ENCODE peak calls at places on chromosomes 2 and 18, in five cellular contexts. R, Z, A, K and U are unnamed samples.

GRCh38 chr2:143691136-143691535 is 561.9 kb downstream of the ARHGAP15 start:
- DNase-seq in R (no peak), K (no peak), Z (no peak), A (no peak), U (no peak)

GRCh38 chr18:79315589-79315988 is 80.1 kb upstream of the NFATC1 start:
- DNase-seq in Z (no peak), K (no peak), A (no peak), R (no peak), U (no peak)

GRCh38 chr2:113974727-113975126 is 84.8 kb downstream of the ACTR3 start:
- DNase-seq in A (no peak), Z (no peak), R (no peak), K (peak; percentile 11), U (peak; percentile 21)

GRCh38 chr2:119528036-119528435 is 3.8 kb upstream of the SCTR start:
- DNase-seq in Z (no peak), K (no peak), R (no peak), A (no peak), U (no peak)

GRCh38 chr2:224389317-224389716 is 12.6 kb downstream of the FAM124B start:
- DNase-seq in R (no peak), K (no peak), A (no peak), Z (no peak), U (peak; percentile 60)

GRCh38 chr18:58315739-58316215 is 271.8 kb downstream of the NEDD4L start:
- DNase-seq in Z (no peak), A (no peak), R (no peak), K (peak; percentile 10), U (peak; percentile 11)

GRCh38 chr2:233542507-233542906 is 24.1 kb downstream of the USP40 start:
- DNase-seq in A (no peak), R (peak; percentile 91), K (peak; percentile 93), Z (no peak), U (no peak)

GRCh38 chr2:124281556-124281955 is 256.5 kb downstream of the CNTNAP5 start:
- DNase-seq in A (no peak), K (no peak), Z (no peak), R (peak; percentile 53), U (no peak)

GRCh38 chr18:70376914-70377258 is 88.0 kb downstream of the SOCS6 start:
- DNase-seq in A (no peak), K (no peak), Z (no peak), R (no peak), U (no peak)

GRCh38 chr2:230932556-230933511 is 7.8 kb upstream of the GPR55 start:
- DNase-seq in K (peak; percentile 89), Z (no peak), A (peak; percentile 88), R (peak; percentile 64), U (peak; percentile 25)

GRCh38 chr2:122660786-122661634 is 905.6 kb downstream of the TSN start:
- DNase-seq in K (peak; percentile 3), A (no peak), R (no peak), Z (no peak), U (no peak)

GRCh38 chr18:46700026-46700425 is 43.0 kb upstream of the LOXHD1 start:
- DNase-seq in K (no peak), Z (no peak), A (no peak), R (no peak), U (no peak)

GRCh38 chr2:144516417-144516980 is 3.4 kb downstream of the ZEB2 start:
- DNase-seq in A (peak; percentile 71), Z (no peak), K (no peak), R (no peak), U (peak; percentile 66)

GRCh38 chr2:60058781-60059180 is 494.7 kb downstream of the BCL11A start:
- DNase-seq in A (no peak), Z (no peak), K (no peak), R (no peak), U (no peak)

GRCh38 chr18:944440-944839 is 39.8 kb downstream of the ADCYAP1 start:
- DNase-seq in A (no peak), R (peak; percentile 77), K (peak; percentile 70), Z (no peak), U (peak; percentile 48)

GRCh38 chr2:230680463-230681195 is 32.0 kb upstream of the CAB39 start:
- DNase-seq in K (no peak), R (peak; percentile 73), A (no peak), Z (no peak), U (no peak)

GRCh38 chr18:68387246-68387645 is 327.7 kb downstream of the TMX3 start:
- DNase-seq in A (no peak), R (peak; percentile 25), K (no peak), Z (no peak), U (no peak)

GRCh38 chr2:128568106-128568505 is 249.4 kb upstream of the HS6ST1 start:
- DNase-seq in R (no peak), Z (no peak), A (peak; percentile 54), K (no peak), U (no peak)

GRCh38 chr18:24234850-24235418 is 96.1 kb downstream of the CABYR start:
- DNase-seq in R (no peak), Z (no peak), K (peak; percentile 22), A (no peak), U (no peak)

GRCh38 chr18:75226301-75226955 is 15.8 kb downstream of the TSHZ1 start:
- DNase-seq in R (no peak), A (no peak), K (peak; percentile 41), Z (no peak), U (no peak)

GRCh38 chr2:197247083-197247482 is 63.5 kb downstream of the ANKRD44 start:
- DNase-seq in R (no peak), Z (no peak), K (no peak), A (no peak), U (no peak)

GRCh38 chr2:192885569-192886160 is 690.9 kb upstream of the TMEFF2 start:
- DNase-seq in K (no peak), A (no peak), R (no peak), Z (no peak), U (no peak)

GRCh38 chr2:25149646-25150045 is 18.7 kb downstream of the POMC start:
- DNase-seq in K (no peak), Z (no peak), R (no peak), A (peak; percentile 48), U (no peak)

GRCh38 chr2:37770797-37771196 is 99.4 kb upstream of the CDC42EP3 start:
- DNase-seq in A (no peak), R (peak; percentile 34), Z (no peak), K (no peak), U (no peak)

GRCh38 chr2:86308356-86308755 is 29.1 kb downstream of the REEP1 start:
- DNase-seq in R (no peak), A (no peak), K (no peak), Z (no peak), U (no peak)

GRCh38 chr2:25349397-25349796 is 7.7 kb upstream of the DNMT3A start:
- DNase-seq in K (peak; percentile 76), A (no peak), R (peak; percentile 78), Z (no peak), U (peak; percentile 58)

DNA sequence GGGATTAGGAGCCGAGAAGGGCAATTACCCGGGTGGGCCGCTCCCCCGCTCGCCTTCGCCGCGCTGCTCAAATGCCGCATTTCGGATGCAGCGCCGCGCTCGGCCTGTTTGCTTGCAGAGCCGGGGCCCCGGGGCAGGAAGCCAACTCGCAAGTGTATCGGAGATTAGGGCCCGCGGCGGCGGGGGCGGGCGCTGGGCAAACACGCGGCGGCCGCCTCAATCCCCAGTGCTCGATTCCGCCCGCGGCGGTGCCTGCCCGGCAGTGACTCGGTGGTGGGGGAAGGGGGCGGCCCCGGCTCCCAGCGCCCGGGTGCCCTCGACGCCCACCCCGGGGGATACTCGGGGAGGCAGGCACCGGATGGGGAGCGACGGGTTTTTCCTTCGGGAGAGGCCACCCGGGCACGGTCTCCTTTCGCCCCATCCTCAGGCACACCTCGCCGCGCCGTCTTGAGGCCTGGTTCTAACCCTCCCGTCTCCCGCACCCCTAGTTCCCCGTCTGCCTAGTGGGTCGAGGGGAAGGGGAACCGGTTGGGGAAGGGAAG is 26.6 kb upstream of the NOTO start:
- DNase-seq in R (peak; percentile 45), Z (peak; percentile 60), K (peak; percentile 76), A (peak; percentile 94), U (peak; percentile 84)
- H3K4me3 ChIP-seq in R (peak overlapping the region; percentile 25), Z (peak overlapping the region; percentile 77), K (peak overlapping the region; percentile 28), A (no peak overlapping the region), U (peak overlapping the region; percentile 59)

GRCh38 chr2:240894006-240894405 is 1.9 kb downstream of the MAB21L4 start:
- DNase-seq in Z (no peak), R (no peak), K (no peak), A (no peak), U (no peak)

GRCh38 chr2:240896871-240897692 is 1.1 kb upstream of the MAB21L4 start:
- DNase-seq in R (no peak), K (no peak), A (peak; percentile 91), Z (no peak), U (no peak)

GRCh38 chr2:240896394-240896793 is 438 bp upstream of the MAB21L4 start:
- DNase-seq in A (no peak), Z (no peak), K (no peak), R (no peak), U (no peak)

GRCh38 chr2:240894836-240895558 is 959 bp downstream of the MAB21L4 start:
- DNase-seq in K (no peak), R (no peak), A (no peak), Z (no peak), U (no peak)

DNA sequence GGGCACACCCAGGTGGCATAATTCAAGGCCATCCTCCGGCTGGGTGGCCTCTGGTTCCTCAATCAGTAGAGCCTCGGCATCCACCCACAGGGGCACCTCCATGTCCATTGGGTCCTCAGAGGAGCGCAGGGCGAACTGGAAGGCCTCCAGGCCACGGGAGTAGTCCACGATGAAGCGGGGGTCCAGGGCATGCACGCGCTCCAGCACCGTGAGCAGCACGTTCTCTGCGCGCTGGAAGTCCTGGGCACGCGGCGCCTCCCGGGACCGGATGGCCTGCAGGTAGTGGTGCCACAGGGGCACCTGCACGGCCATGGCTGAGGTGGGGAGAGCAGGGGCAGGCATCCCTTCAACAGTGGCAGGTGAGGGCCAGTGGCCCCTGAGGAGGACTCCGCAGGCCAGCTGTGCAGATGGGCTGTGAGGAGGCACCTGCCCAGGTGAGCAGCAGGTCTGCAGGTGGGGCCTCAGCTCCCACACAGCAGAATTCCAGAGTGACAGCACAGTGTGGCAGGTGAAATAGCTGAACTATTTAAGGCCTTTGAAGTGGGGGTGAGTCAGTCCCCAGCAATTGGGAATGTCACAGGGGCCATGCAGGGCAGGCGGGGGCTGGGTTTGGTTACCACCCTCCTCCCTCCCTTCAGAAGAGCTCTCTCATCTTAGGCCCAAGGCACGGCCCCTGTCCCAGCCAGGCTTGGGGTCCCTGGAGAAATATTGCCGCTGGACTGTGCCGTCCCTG is at the start of gene MAB21L4:
- DNase-seq in Z (no peak), A (no peak), R (no peak), K (no peak), U (no peak)
- H3K4me3 ChIP-seq in Z (no peak within 1 kb of the TSS), A (peak within 1 kb of the TSS; percentile 64), R (no peak within 1 kb of the TSS), K (no peak within 1 kb of the TSS), U (no peak within 1 kb of the TSS)

DNA sequence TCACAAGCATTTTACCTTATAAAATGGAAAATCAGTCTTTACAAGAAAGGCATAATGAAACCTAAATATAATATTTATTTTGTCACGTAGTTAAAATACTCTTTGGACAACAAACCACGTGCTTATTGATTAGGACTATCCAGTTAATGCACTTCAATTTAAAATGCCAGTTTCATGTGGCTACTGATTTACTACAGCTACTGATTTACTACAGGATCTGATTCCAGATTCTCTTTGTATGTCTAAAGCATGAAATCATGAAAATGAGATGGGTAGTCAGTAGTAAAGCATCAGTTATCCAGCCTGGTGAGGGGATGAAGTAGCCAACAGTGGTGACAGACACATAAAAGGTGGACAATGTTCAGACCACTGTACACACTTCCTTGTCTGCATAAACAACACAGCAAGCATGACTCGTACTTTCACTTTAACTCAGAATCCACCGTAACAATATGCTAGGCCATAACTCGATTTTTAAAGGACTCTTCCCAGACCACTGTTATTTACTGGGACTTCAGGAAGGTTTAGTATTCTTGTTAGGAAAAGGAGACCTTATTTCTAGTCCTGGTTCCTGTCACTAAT is 24.9 kb downstream of the ACAA2 start:
- DNase-seq in Z (no peak), K (peak; percentile 21), R (peak; percentile 47), A (no peak), U (no peak)
- H3K4me3 ChIP-seq in Z (no peak overlapping the region), K (peak overlapping the region; percentile 16), R (no peak overlapping the region), A (peak overlapping the region; percentile 2), U (no peak overlapping the region)

GRCh38 chr2:88836351-88836750 is 144.9 kb downstream of the RPIA start:
- DNase-seq in K (no peak), A (no peak), Z (no peak), R (no peak), U (no peak)
- H3K4me3 ChIP-seq in K (no peak overlapping the region), A (no peak overlapping the region), Z (no peak overlapping the region), R (no peak overlapping the region), U (no peak overlapping the region)